ENCODE peak calls at places on chromosome 17, in six cellular contexts. One of them, this sample, is unnamed.

GRCh38 chr17:4492762-4493561 is 5.7 kb upstream of the SPNS2 start:
- DNase-seq in adrenal gland: peak; percentile 42
- DNase-seq in activated T-cell treated with anti-CD3 and anti-CD28 coated beads, Interleukin-2, amount 50 U/mL, for 72 hours: peak; percentile 27
- DNase-seq in activated CD4-positive, CD25-positive, alpha-beta regulatory T cell: no peak
- DNase-seq in NCI-H2029: no peak
- DNase-seq in A172: peak; percentile 73
- DNase-seq in this sample: peak; percentile 56

GRCh38 chr17:67718325-67718941 is 697 bp downstream of the NOL11 start:
- DNase-seq in adrenal gland: no peak
- DNase-seq in activated T-cell treated with anti-CD3 and anti-CD28 coated beads, Interleukin-2, amount 50 U/mL, for 72 hours: peak; percentile 45
- DNase-seq in activated CD4-positive, CD25-positive, alpha-beta regulatory T cell: no peak
- DNase-seq in NCI-H2029: no peak
- DNase-seq in A172: peak; percentile 58
- DNase-seq in this sample: peak; percentile 84

GRCh38 chr17:45936610-45937009 is 42.3 kb downstream of the MAPT start:
- DNase-seq in adrenal gland: no peak
- DNase-seq in activated T-cell treated with anti-CD3 and anti-CD28 coated beads, Interleukin-2, amount 50 U/mL, for 72 hours: no peak
- DNase-seq in activated CD4-positive, CD25-positive, alpha-beta regulatory T cell: no peak
- DNase-seq in NCI-H2029: peak; percentile 85
- DNase-seq in A172: no peak
- DNase-seq in this sample: no peak

GRCh38 chr17:83199500-83200201 is 120.2 kb downstream of the METRNL start:
- DNase-seq in adrenal gland: peak; percentile 48
- DNase-seq in activated T-cell treated with anti-CD3 and anti-CD28 coated beads, Interleukin-2, amount 50 U/mL, for 72 hours: peak; percentile 88
- DNase-seq in activated CD4-positive, CD25-positive, alpha-beta regulatory T cell: no peak
- DNase-seq in NCI-H2029: no peak
- DNase-seq in A172: peak; percentile 50
- DNase-seq in this sample: peak; percentile 12

GRCh38 chr17:49254066-49254465 is 23.5 kb upstream of the PHOSPHO1 start:
- DNase-seq in adrenal gland: no peak
- DNase-seq in activated T-cell treated with anti-CD3 and anti-CD28 coated beads, Interleukin-2, amount 50 U/mL, for 72 hours: no peak
- DNase-seq in activated CD4-positive, CD25-positive, alpha-beta regulatory T cell: no peak
- DNase-seq in NCI-H2029: no peak
- DNase-seq in A172: no peak
- DNase-seq in this sample: no peak

GRCh38 chr17:74241434-74241833 is 28.1 kb downstream of the TTYH2 start:
- DNase-seq in adrenal gland: peak; percentile 43
- DNase-seq in activated T-cell treated with anti-CD3 and anti-CD28 coated beads, Interleukin-2, amount 50 U/mL, for 72 hours: no peak
- DNase-seq in activated CD4-positive, CD25-positive, alpha-beta regulatory T cell: no peak
- DNase-seq in NCI-H2029: no peak
- DNase-seq in A172: no peak
- DNase-seq in this sample: no peak

GRCh38 chr17:30274887-30275286 is 16.9 kb downstream of the BLMH start:
- DNase-seq in adrenal gland: no peak
- DNase-seq in activated T-cell treated with anti-CD3 and anti-CD28 coated beads, Interleukin-2, amount 50 U/mL, for 72 hours: no peak
- DNase-seq in activated CD4-positive, CD25-positive, alpha-beta regulatory T cell: no peak
- DNase-seq in NCI-H2029: no peak
- DNase-seq in A172: no peak
- DNase-seq in this sample: no peak

GRCh38 chr17:13727441-13728171 is 125.9 kb upstream of the HS3ST3A1 start:
- DNase-seq in adrenal gland: no peak
- DNase-seq in activated T-cell treated with anti-CD3 and anti-CD28 coated beads, Interleukin-2, amount 50 U/mL, for 72 hours: no peak
- DNase-seq in activated CD4-positive, CD25-positive, alpha-beta regulatory T cell: no peak
- DNase-seq in NCI-H2029: no peak
- DNase-seq in A172: peak; percentile 54
- DNase-seq in this sample: peak; percentile 62

GRCh38 chr17:76491271-76492184 is 9.7 kb downstream of the RHBDF2 start:
- DNase-seq in adrenal gland: no peak
- DNase-seq in activated T-cell treated with anti-CD3 and anti-CD28 coated beads, Interleukin-2, amount 50 U/mL, for 72 hours: no peak
- DNase-seq in activated CD4-positive, CD25-positive, alpha-beta regulatory T cell: no peak
- DNase-seq in NCI-H2029: no peak
- DNase-seq in A172: no peak
- DNase-seq in this sample: no peak

GRCh38 chr17:64491995-64492394 is 4.9 kb downstream of the POLG2 start:
- DNase-seq in adrenal gland: no peak
- DNase-seq in activated T-cell treated with anti-CD3 and anti-CD28 coated beads, Interleukin-2, amount 50 U/mL, for 72 hours: no peak
- DNase-seq in activated CD4-positive, CD25-positive, alpha-beta regulatory T cell: no peak
- DNase-seq in NCI-H2029: no peak
- DNase-seq in A172: no peak
- DNase-seq in this sample: peak; percentile 82

GRCh38 chr17:57121308-57122042 is 36.4 kb downstream of the AKAP1 start:
- DNase-seq in adrenal gland: peak; percentile 73
- DNase-seq in activated T-cell treated with anti-CD3 and anti-CD28 coated beads, Interleukin-2, amount 50 U/mL, for 72 hours: no peak
- DNase-seq in activated CD4-positive, CD25-positive, alpha-beta regulatory T cell: no peak
- DNase-seq in NCI-H2029: no peak
- DNase-seq in A172: peak; percentile 31
- DNase-seq in this sample: peak; percentile 36

GRCh38 chr17:21272250-21272649 is 12.3 kb upstream of the MAP2K3 start:
- DNase-seq in adrenal gland: no peak
- DNase-seq in activated T-cell treated with anti-CD3 and anti-CD28 coated beads, Interleukin-2, amount 50 U/mL, for 72 hours: no peak
- DNase-seq in activated CD4-positive, CD25-positive, alpha-beta regulatory T cell: no peak
- DNase-seq in NCI-H2029: no peak
- DNase-seq in A172: no peak
- DNase-seq in this sample: no peak

GRCh38 chr17:50052822-50053653 is 2.9 kb upstream of the ITGA3 start:
- DNase-seq in adrenal gland: peak; percentile 86
- DNase-seq in activated T-cell treated with anti-CD3 and anti-CD28 coated beads, Interleukin-2, amount 50 U/mL, for 72 hours: no peak
- DNase-seq in activated CD4-positive, CD25-positive, alpha-beta regulatory T cell: no peak
- DNase-seq in NCI-H2029: no peak
- DNase-seq in A172: peak; percentile 96
- DNase-seq in this sample: no peak

GRCh38 chr17:40303706-40304450 is 5.1 kb upstream of the RARA start:
- DNase-seq in adrenal gland: no peak
- DNase-seq in activated T-cell treated with anti-CD3 and anti-CD28 coated beads, Interleukin-2, amount 50 U/mL, for 72 hours: no peak
- DNase-seq in activated CD4-positive, CD25-positive, alpha-beta regulatory T cell: no peak
- DNase-seq in NCI-H2029: peak; percentile 85
- DNase-seq in A172: no peak
- DNase-seq in this sample: no peak

GRCh38 chr17:77995146-77995852 is 36.8 kb downstream of the TNRC6C start:
- DNase-seq in adrenal gland: peak; percentile 28
- DNase-seq in activated T-cell treated with anti-CD3 and anti-CD28 coated beads, Interleukin-2, amount 50 U/mL, for 72 hours: peak; percentile 23
- DNase-seq in activated CD4-positive, CD25-positive, alpha-beta regulatory T cell: no peak
- DNase-seq in NCI-H2029: no peak
- DNase-seq in A172: no peak
- DNase-seq in this sample: no peak

GRCh38 chr17:7702776-7703175 is 2.2 kb upstream of the EFNB3 start:
- DNase-seq in adrenal gland: no peak
- DNase-seq in activated T-cell treated with anti-CD3 and anti-CD28 coated beads, Interleukin-2, amount 50 U/mL, for 72 hours: no peak
- DNase-seq in activated CD4-positive, CD25-positive, alpha-beta regulatory T cell: no peak
- DNase-seq in NCI-H2029: no peak
- DNase-seq in A172: no peak
- DNase-seq in this sample: no peak

GRCh38 chr17:77178586-77178985 is 37.8 kb downstream of the SEC14L1 start:
- DNase-seq in adrenal gland: no peak
- DNase-seq in activated T-cell treated with anti-CD3 and anti-CD28 coated beads, Interleukin-2, amount 50 U/mL, for 72 hours: no peak
- DNase-seq in activated CD4-positive, CD25-positive, alpha-beta regulatory T cell: no peak
- DNase-seq in NCI-H2029: no peak
- DNase-seq in A172: no peak
- DNase-seq in this sample: no peak

GRCh38 chr17:48542114-48542955 is 2.6 kb downstream of the HOXB2 start:
- DNase-seq in adrenal gland: no peak
- DNase-seq in activated T-cell treated with anti-CD3 and anti-CD28 coated beads, Interleukin-2, amount 50 U/mL, for 72 hours: peak; percentile 23
- DNase-seq in activated CD4-positive, CD25-positive, alpha-beta regulatory T cell: no peak
- DNase-seq in NCI-H2029: no peak
- DNase-seq in A172: no peak
- DNase-seq in this sample: peak; percentile 63

GRCh38 chr17:6699997-6700947 is 12.9 kb downstream of the SLC13A5 start:
- DNase-seq in adrenal gland: no peak
- DNase-seq in activated T-cell treated with anti-CD3 and anti-CD28 coated beads, Interleukin-2, amount 50 U/mL, for 72 hours: no peak
- DNase-seq in activated CD4-positive, CD25-positive, alpha-beta regulatory T cell: no peak
- DNase-seq in NCI-H2029: no peak
- DNase-seq in A172: no peak
- DNase-seq in this sample: no peak

GRCh38 chr17:48542956-48543853 is 1.7 kb downstream of the HOXB2 start:
- DNase-seq in adrenal gland: peak; percentile 65
- DNase-seq in activated T-cell treated with anti-CD3 and anti-CD28 coated beads, Interleukin-2, amount 50 U/mL, for 72 hours: peak; percentile 77
- DNase-seq in activated CD4-positive, CD25-positive, alpha-beta regulatory T cell: peak; percentile 29
- DNase-seq in NCI-H2029: no peak
- DNase-seq in A172: peak; percentile 62
- DNase-seq in this sample: peak; percentile 74

GRCh38 chr17:75731716-75732498 is 10.6 kb downstream of the ITGB4 start:
- DNase-seq in adrenal gland: no peak
- DNase-seq in activated T-cell treated with anti-CD3 and anti-CD28 coated beads, Interleukin-2, amount 50 U/mL, for 72 hours: no peak
- DNase-seq in activated CD4-positive, CD25-positive, alpha-beta regulatory T cell: no peak
- DNase-seq in NCI-H2029: no peak
- DNase-seq in A172: no peak
- DNase-seq in this sample: no peak

GRCh38 chr17:56658648-56659047 is 65.1 kb downstream of the NOG start:
- DNase-seq in adrenal gland: no peak
- DNase-seq in activated T-cell treated with anti-CD3 and anti-CD28 coated beads, Interleukin-2, amount 50 U/mL, for 72 hours: no peak
- DNase-seq in activated CD4-positive, CD25-positive, alpha-beta regulatory T cell: no peak
- DNase-seq in NCI-H2029: no peak
- DNase-seq in A172: peak; percentile 81
- DNase-seq in this sample: peak; percentile 39

GRCh38 chr17:41098476-41098875 is 534 bp upstream of the KRTAP4-8 start:
- DNase-seq in adrenal gland: no peak
- DNase-seq in activated T-cell treated with anti-CD3 and anti-CD28 coated beads, Interleukin-2, amount 50 U/mL, for 72 hours: no peak
- DNase-seq in activated CD4-positive, CD25-positive, alpha-beta regulatory T cell: no peak
- DNase-seq in NCI-H2029: no peak
- DNase-seq in A172: peak; percentile 46
- DNase-seq in this sample: no peak

GRCh38 chr17:58671969-58672368 is 19.9 kb downstream of the TEX14 start:
- DNase-seq in adrenal gland: no peak
- DNase-seq in activated T-cell treated with anti-CD3 and anti-CD28 coated beads, Interleukin-2, amount 50 U/mL, for 72 hours: no peak
- DNase-seq in activated CD4-positive, CD25-positive, alpha-beta regulatory T cell: no peak
- DNase-seq in NCI-H2029: no peak
- DNase-seq in A172: no peak
- DNase-seq in this sample: no peak

GRCh38 chr17:37671028-37671812 is 28.0 kb upstream of the DDX52 start:
- DNase-seq in adrenal gland: no peak
- DNase-seq in activated T-cell treated with anti-CD3 and anti-CD28 coated beads, Interleukin-2, amount 50 U/mL, for 72 hours: no peak
- DNase-seq in activated CD4-positive, CD25-positive, alpha-beta regulatory T cell: no peak
- DNase-seq in NCI-H2029: peak; percentile 85
- DNase-seq in A172: no peak
- DNase-seq in this sample: no peak

GRCh38 chr17:77728871-77729270 is 229.6 kb upstream of the TNRC6C start:
- DNase-seq in adrenal gland: no peak
- DNase-seq in activated T-cell treated with anti-CD3 and anti-CD28 coated beads, Interleukin-2, amount 50 U/mL, for 72 hours: no peak
- DNase-seq in activated CD4-positive, CD25-positive, alpha-beta regulatory T cell: no peak
- DNase-seq in NCI-H2029: no peak
- DNase-seq in A172: no peak
- DNase-seq in this sample: no peak

GRCh38 chr17:55161935-55162555 is 102.7 kb upstream of the HLF start:
- DNase-seq in adrenal gland: no peak
- DNase-seq in activated T-cell treated with anti-CD3 and anti-CD28 coated beads, Interleukin-2, amount 50 U/mL, for 72 hours: no peak
- DNase-seq in activated CD4-positive, CD25-positive, alpha-beta regulatory T cell: no peak
- DNase-seq in NCI-H2029: no peak
- DNase-seq in A172: peak; percentile 82
- DNase-seq in this sample: peak; percentile 92

GRCh38 chr17:76700627-76701470 is 9.9 kb downstream of the MXRA7 start:
- DNase-seq in adrenal gland: peak; percentile 80
- DNase-seq in activated T-cell treated with anti-CD3 and anti-CD28 coated beads, Interleukin-2, amount 50 U/mL, for 72 hours: no peak
- DNase-seq in activated CD4-positive, CD25-positive, alpha-beta regulatory T cell: no peak
- DNase-seq in NCI-H2029: no peak
- DNase-seq in A172: no peak
- DNase-seq in this sample: no peak

GRCh38 chr17:14320734-14321475 is 20.0 kb downstream of the HS3ST3B1 start:
- DNase-seq in adrenal gland: no peak
- DNase-seq in activated T-cell treated with anti-CD3 and anti-CD28 coated beads, Interleukin-2, amount 50 U/mL, for 72 hours: no peak
- DNase-seq in activated CD4-positive, CD25-positive, alpha-beta regulatory T cell: no peak
- DNase-seq in NCI-H2029: no peak
- DNase-seq in A172: no peak
- DNase-seq in this sample: no peak

GRCh38 chr17:74892974-74893911 is at the start of gene FADS6:
- DNase-seq in adrenal gland: no peak
- DNase-seq in activated T-cell treated with anti-CD3 and anti-CD28 coated beads, Interleukin-2, amount 50 U/mL, for 72 hours: peak; percentile 24
- DNase-seq in activated CD4-positive, CD25-positive, alpha-beta regulatory T cell: no peak
- DNase-seq in NCI-H2029: no peak
- DNase-seq in A172: no peak
- DNase-seq in this sample: no peak

GRCh38 chr17:42877037-42877436 is 23.6 kb upstream of the G6PC1 start:
- DNase-seq in adrenal gland: no peak
- DNase-seq in activated T-cell treated with anti-CD3 and anti-CD28 coated beads, Interleukin-2, amount 50 U/mL, for 72 hours: no peak
- DNase-seq in activated CD4-positive, CD25-positive, alpha-beta regulatory T cell: no peak
- DNase-seq in NCI-H2029: no peak
- DNase-seq in A172: no peak
- DNase-seq in this sample: no peak

GRCh38 chr17:38508570-38508950 is 80.3 kb downstream of the ARHGAP23 start:
- DNase-seq in adrenal gland: peak; percentile 9
- DNase-seq in activated T-cell treated with anti-CD3 and anti-CD28 coated beads, Interleukin-2, amount 50 U/mL, for 72 hours: no peak
- DNase-seq in activated CD4-positive, CD25-positive, alpha-beta regulatory T cell: no peak
- DNase-seq in NCI-H2029: no peak
- DNase-seq in A172: no peak
- DNase-seq in this sample: no peak